ENCODE peak calls at places on chromosomes 2 and 18, in eight cellular contexts. D is cardiac muscle cell, L is spleen, E is lower lobe of right lung, T is fibroblast of lung, R is astrocyte of the cerebellum, B is AG10803, V is neural progenitor cell. H is an unnamed sample.

GRCh38 chr2:241036397-241036963 is 38.1 kb downstream of the SNED1 start:
- DNase-seq in D (peak), R (no peak), T (peak), V (peak), E (no peak), B (no peak), L (peak), H (peak)

GRCh38 chr2:67322361-67323001 is 74.7 kb upstream of the ETAA1 start:
- DNase-seq in R (peak), V (peak), T (peak), B (peak), E (no peak), L (no peak), D (peak), H (peak)

GRCh38 chr18:45562567-45563479 is 52.5 kb upstream of the SLC14A2 start:
- DNase-seq in E (no peak), B (no peak), L (no peak), R (no peak), V (no peak), T (no peak), D (no peak), H (no peak)

GRCh38 chr18:40938615-40939014 is 1016.4 kb upstream of the PIK3C3 start:
- DNase-seq in R (no peak), L (no peak), B (no peak), D (peak), E (no peak), T (no peak), V (no peak), H (no peak)

GRCh38 chr2:134988994-134989605 is 58.1 kb downstream of the MAP3K19 start:
- DNase-seq in E (no peak), R (peak), B (peak), T (peak), L (no peak), V (peak), D (peak), H (peak)

GRCh38 chr2:234986346-234986745 is 34.5 kb downstream of the SH3BP4 start:
- DNase-seq in T (no peak), R (no peak), B (no peak), E (no peak), V (no peak), L (no peak), D (no peak), H (no peak)

GRCh38 chr2:27977623-27978312 is 87.2 kb downstream of the BABAM2 start:
- DNase-seq in B (peak), T (peak), E (no peak), R (peak), D (peak), L (no peak), V (no peak), H (peak)

GRCh38 chr2:23135481-23136100 is 249.4 kb upstream of the KLHL29 start:
- DNase-seq in B (no peak), T (no peak), E (no peak), R (no peak), L (no peak), V (peak), D (no peak), H (peak)

GRCh38 chr2:65353927-65354326 is 78.5 kb downstream of the SPRED2 start:
- DNase-seq in E (no peak), T (no peak), R (no peak), D (no peak), V (peak), B (no peak), L (no peak), H (no peak)
- TF ChIP-seq CTCF in E (no peak), T (no peak), R (no peak), D (no peak), V (no peak), B (no peak), L (no peak), H (no peak)

DNA sequence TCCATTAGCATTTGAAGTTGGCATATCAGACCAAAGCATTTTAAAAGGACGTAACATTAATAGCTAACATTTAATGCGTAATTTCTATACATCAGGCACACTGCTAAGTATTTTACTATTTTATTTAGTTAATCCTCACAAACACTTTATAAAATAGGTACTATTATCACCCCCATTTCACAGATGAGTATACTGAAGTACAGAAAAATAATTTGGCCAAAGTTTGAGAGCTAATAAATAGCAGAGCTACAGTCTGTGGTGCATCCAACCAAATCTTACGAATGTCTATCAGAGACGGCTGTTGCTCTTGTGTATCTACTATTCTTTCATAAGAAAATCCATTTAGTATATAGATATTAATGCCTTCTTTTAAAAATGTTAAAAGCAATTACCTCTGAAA is 11.9 kb downstream of the TYW5 start:
- DNase-seq in E (no peak), L (no peak), D (no peak), V (no peak), B (no peak), T (no peak), R (no peak), H (no peak)
- H3K4me3 ChIP-seq in E (no peak), L (no peak), D (no peak), V (no peak), B (no peak), T (no peak), R (no peak), H (no peak)

GRCh38 chr2:85772019-85772745 is 18.4 kb downstream of the ATOH8 start:
- DNase-seq in B (peak), T (peak), V (peak), R (peak), D (peak), E (peak), L (peak), H (peak)
- TF ChIP-seq CTCF in B (peak), T (peak), V (peak), R (peak), D (peak), E (peak), L (peak), H (peak)

GRCh38 chr2:168354499-168354898 is 101.6 kb upstream of the CERS6 start:
- DNase-seq in L (no peak), T (no peak), R (no peak), E (no peak), B (no peak), D (no peak), V (no peak), H (no peak)
- H3K4me3 ChIP-seq in L (no peak), T (no peak), R (no peak), E (no peak), B (no peak), D (no peak), V (no peak), H (no peak)

DNA sequence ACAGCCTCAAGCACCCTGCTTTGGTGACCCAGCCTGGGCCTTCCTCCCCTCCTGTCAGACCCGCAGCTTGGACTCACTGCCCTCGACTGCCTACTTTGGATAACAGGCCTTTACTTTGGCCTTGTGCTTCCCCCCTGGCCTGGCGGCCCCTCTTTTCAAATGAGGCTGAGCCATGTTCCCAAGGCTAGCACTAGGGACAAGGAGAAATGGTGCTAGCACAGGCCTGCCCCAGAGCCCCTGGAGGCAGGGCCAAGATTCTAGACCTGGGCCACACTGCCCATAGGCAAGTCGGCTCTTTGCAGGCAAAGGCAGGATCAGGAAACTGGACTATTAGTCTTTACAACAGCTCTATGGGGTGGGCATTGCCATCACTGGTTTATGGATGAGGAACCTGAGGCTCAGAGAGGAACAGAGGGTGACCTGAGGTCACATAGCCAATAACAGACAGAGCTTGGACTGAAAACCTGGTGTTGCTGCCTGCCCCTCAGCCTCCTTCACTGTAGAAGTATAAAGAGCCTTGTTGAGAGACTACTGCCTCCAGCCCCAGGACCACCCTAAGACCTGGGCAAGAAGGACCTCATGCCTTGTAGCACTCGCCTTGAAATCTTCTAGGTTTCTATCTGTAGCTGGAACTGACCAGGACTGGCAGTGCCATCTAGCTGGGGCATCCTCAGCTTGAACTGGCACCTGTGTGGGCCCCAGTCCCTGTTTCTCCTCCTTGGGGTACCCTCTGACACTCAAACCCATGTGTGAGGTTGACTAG is 266.3 kb downstream of the DYSF start:
- DNase-seq in V (no peak), T (no peak), D (no peak), L (no peak), B (no peak), R (no peak), E (no peak), H (no peak)
- TF ChIP-seq CTCF in V (no peak), T (no peak), D (no peak), L (no peak), B (no peak), R (no peak), E (no peak), H (no peak)

DNA sequence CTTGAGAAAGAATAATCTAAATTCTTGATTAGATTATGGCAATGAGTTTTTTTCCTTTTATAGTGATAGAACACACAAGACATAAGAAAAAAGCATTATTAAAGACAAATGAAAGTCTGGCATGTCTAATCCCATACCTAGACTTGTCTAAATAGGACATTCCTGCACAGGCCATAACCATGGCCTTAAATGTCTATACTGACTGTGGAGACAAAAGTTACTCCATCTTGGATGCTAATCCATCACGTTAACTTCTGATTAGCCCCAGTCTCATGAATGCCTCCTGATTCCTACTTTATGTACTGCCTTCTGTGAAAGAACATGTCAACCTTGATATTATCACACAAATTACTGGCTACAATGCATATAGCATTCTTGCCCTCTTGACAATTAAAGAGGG is 23.6 kb downstream of the ORC2 start:
- DNase-seq in L (no peak), V (no peak), B (no peak), T (no peak), R (no peak), D (no peak), E (no peak), H (no peak)
- H3K4me3 ChIP-seq in L (no peak), V (no peak), B (no peak), T (no peak), R (no peak), D (no peak), E (no peak), H (no peak)

DNA sequence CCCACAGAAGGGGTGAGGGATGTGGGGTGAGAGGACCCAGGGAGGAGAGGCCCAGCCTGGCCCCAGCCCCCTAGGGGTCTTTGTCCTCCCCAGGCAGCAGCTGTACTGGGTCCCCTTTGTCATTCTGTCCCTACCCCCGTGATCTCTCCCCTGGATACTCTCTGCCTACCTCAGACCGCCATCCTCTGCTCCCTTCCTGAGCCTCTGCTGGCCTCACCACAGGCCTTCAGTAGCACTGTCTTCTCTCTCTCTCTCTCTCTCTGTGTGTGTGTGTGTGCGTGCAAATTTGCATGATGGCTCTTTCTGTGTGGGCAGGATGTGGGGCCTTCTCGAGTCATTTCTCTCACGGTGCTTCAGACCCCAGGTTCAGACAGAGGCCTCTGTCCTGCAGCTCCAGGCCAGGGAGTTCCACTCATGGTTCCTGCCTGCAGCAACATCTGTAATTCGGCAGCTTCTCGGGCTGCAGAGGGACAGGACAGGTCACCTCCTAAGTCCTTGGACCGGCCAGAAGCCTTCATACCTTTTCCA is 1.4 kb downstream of the PSD4 start:
- DNase-seq in D (no peak), B (no peak), V (no peak), L (peak), R (no peak), T (peak), E (no peak), H (no peak)
- TF ChIP-seq CTCF in D (no peak), B (no peak), V (no peak), L (no peak), R (no peak), T (no peak), E (no peak), H (no peak)

GRCh38 chr2:40279001-40279400 is 172.9 kb downstream of the SLC8A1 start:
- DNase-seq in R (no peak), V (no peak), T (no peak), D (no peak), B (peak), E (no peak), L (no peak), H (peak)
- H3K4me3 ChIP-seq in R (no peak), V (no peak), T (peak), D (no peak), B (peak), E (no peak), L (no peak), H (no peak)

GRCh38 chr2:212176151-212176550 is 362.5 kb downstream of the ERBB4 start:
- DNase-seq in B (no peak), R (no peak), V (peak), T (no peak), E (no peak), L (no peak), D (no peak), H (no peak)

GRCh38 chr2:212180684-212181083 is 357.9 kb downstream of the ERBB4 start:
- DNase-seq in V (no peak), R (no peak), B (no peak), T (no peak), D (no peak), L (no peak), E (no peak), H (no peak)

GRCh38 chr2:212173771-212174510 is 364.7 kb downstream of the ERBB4 start:
- DNase-seq in B (no peak), T (no peak), E (no peak), L (no peak), V (no peak), D (no peak), R (no peak), H (no peak)

GRCh38 chr2:212181646-212182045 is 357.0 kb downstream of the ERBB4 start:
- DNase-seq in R (no peak), D (no peak), B (no peak), V (no peak), T (peak), E (no peak), L (no peak), H (peak)

DNA sequence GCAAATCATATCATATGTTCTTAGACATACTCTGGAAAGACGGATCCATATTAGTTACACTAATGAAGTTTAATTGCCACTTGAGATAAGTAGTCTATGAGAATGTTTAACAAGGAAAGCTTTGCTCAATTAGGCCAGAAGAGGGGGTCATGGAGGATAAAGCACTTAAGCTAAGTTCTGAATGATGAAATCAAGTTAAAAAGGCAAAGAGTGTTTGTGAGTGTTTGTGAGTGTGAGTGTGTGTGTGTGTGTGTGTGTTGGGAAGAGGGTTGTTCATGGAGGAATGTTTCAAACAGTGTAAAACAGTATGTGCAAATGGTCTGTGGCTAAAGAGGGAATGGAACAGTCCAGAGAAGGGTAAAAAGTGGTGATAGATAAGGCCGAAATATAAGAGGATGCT is 360.9 kb downstream of the ERBB4 start:
- DNase-seq in L (no peak), E (no peak), R (no peak), B (no peak), T (no peak), D (peak), V (peak), H (peak)
- TF ChIP-seq CTCF in L (no peak), E (no peak), R (peak), B (peak), T (no peak), D (no peak), V (peak), H (no peak)

H was measured in cardiac fibroblast.